ENCODE peak calls at places on chromosomes 5 and 9, in six cellular contexts. F, Q, E, V, B and D are unnamed samples.

GRCh38 chr9:137068539-137069507 is 1.5 kb downstream of the SAPCD2 start:
- DNase-seq in F (no peak), Q (no peak), E (no peak), V (no peak), B (no peak), D (no peak)

GRCh38 chr5:99355881-99356280 is 427.1 kb upstream of the CHD1 start:
- DNase-seq in F (no peak), Q (no peak), E (no peak), V (no peak), B (peak; percentile 87), D (no peak)

GRCh38 chr9:17088566-17088965 is 46.3 kb upstream of the CNTLN start:
- DNase-seq in F (peak; percentile 37), Q (no peak), E (no peak), V (no peak), B (peak; percentile 83), D (no peak)

GRCh38 chr9:127104465-127105311 is 17.7 kb downstream of the ANGPTL2 start:
- DNase-seq in F (peak; percentile 32), Q (no peak), E (no peak), V (peak; percentile 29), B (peak; percentile 77), D (no peak)

GRCh38 chr9:131856105-131856504 is 116.2 kb upstream of the RAPGEF1 start:
- DNase-seq in F (no peak), Q (peak; percentile 88), E (peak; percentile 47), V (peak; percentile 80), B (no peak), D (no peak)

GRCh38 chr9:18238752-18239151 is 235.2 kb upstream of the ADAMTSL1 start:
- DNase-seq in F (peak; percentile 56), Q (no peak), E (no peak), V (no peak), B (no peak), D (no peak)

GRCh38 chr9:89661956-89662717 is 57.3 kb downstream of the GADD45G start:
- DNase-seq in F (peak; percentile 86), Q (peak; percentile 98), E (peak; percentile 71), V (peak; percentile 97), B (peak; percentile 90), D (peak; percentile 84)

GRCh38 chr5:83856898-83857297 is 136.2 kb upstream of the HAPLN1 start:
- DNase-seq in F (no peak), Q (no peak), E (no peak), V (no peak), B (no peak), D (no peak)

GRCh38 chr5:55575815-55576583 is 41.2 kb upstream of the PLPP1 start:
- DNase-seq in F (peak; percentile 60), Q (no peak), E (no peak), V (no peak), B (peak; percentile 92), D (no peak)

GRCh38 chr9:104779946-104780539 is 16.1 kb downstream of the NIPSNAP3B start:
- DNase-seq in F (no peak), Q (no peak), E (no peak), V (no peak), B (no peak), D (no peak)

GRCh38 chr5:76999451-76999850 is 30.8 kb upstream of the AGGF1 start:
- DNase-seq in F (peak; percentile 76), Q (no peak), E (no peak), V (peak; percentile 59), B (peak; percentile 90), D (no peak)

GRCh38 chr9:124008307-124008854 is 3.2 kb upstream of the LHX2 start:
- DNase-seq in F (no peak), Q (peak; percentile 70), E (no peak), V (peak; percentile 78), B (peak; percentile 46), D (peak; percentile 78)

GRCh38 chr9:90059436-90059835 is 454.6 kb downstream of the GADD45G start:
- DNase-seq in F (no peak), Q (no peak), E (no peak), V (no peak), B (no peak), D (no peak)

GRCh38 chr5:169746147-169746694 is 109.1 kb downstream of the DOCK2 start:
- DNase-seq in F (no peak), Q (no peak), E (no peak), V (peak; percentile 88), B (no peak), D (no peak)

GRCh38 chr5:65055938-65056337 is 287.2 kb downstream of the CWC27 start:
- DNase-seq in F (no peak), Q (no peak), E (no peak), V (no peak), B (no peak), D (no peak)

GRCh38 chr5:140175367-140176027 is 509 bp downstream of the CYSTM1 start:
- DNase-seq in F (peak; percentile 56), Q (peak; percentile 67), E (no peak), V (peak; percentile 84), B (peak; percentile 64), D (peak; percentile 70)

GRCh38 chr9:3553076-3553765 is 27.4 kb upstream of the RFX3 start:
- DNase-seq in F (no peak), Q (no peak), E (no peak), V (no peak), B (no peak), D (no peak)

GRCh38 chr5:159345861-159346260 is 15.6 kb upstream of the IL12B start:
- DNase-seq in F (no peak), Q (no peak), E (no peak), V (no peak), B (no peak), D (no peak)

GRCh38 chr9:21936161-21936560 is 58.0 kb downstream of the CDKN2A start:
- DNase-seq in F (no peak), Q (no peak), E (no peak), V (no peak), B (peak; percentile 64), D (no peak)

GRCh38 chr9:124342946-124343485 is 72.2 kb downstream of the PSMB7 start:
- DNase-seq in F (peak; percentile 94), Q (peak; percentile 55), E (no peak), V (peak; percentile 51), B (no peak), D (peak; percentile 40)

GRCh38 chr9:137988051-137988450 is 110.5 kb downstream of the CACNA1B start:
- DNase-seq in F (no peak), Q (no peak), E (no peak), V (no peak), B (no peak), D (no peak)

GRCh38 chr5:79011869-79012268 is 26.8 kb upstream of the ARSB start:
- DNase-seq in F (no peak), Q (no peak), E (no peak), V (no peak), B (no peak), D (no peak)

GRCh38 chr9:34505370-34506120 is 17.2 kb downstream of the ENHO start:
- DNase-seq in F (no peak), Q (no peak), E (no peak), V (no peak), B (no peak), D (no peak)

GRCh38 chr5:6461793-6462650 is 13.4 kb downstream of the UBE2QL1 start:
- DNase-seq in F (no peak), Q (no peak), E (no peak), V (peak; percentile 23), B (no peak), D (no peak)

GRCh38 chr5:96094904-96095303 is 133.3 kb upstream of the ELL2 start:
- DNase-seq in F (no peak), Q (no peak), E (no peak), V (no peak), B (no peak), D (no peak)

GRCh38 chr5:73284196-73284795 is 111.3 kb downstream of the TMEM174 start:
- DNase-seq in F (no peak), Q (no peak), E (no peak), V (no peak), B (no peak), D (no peak)

GRCh38 chr5:87081511-87082372 is 185.9 kb upstream of the RASA1 start:
- DNase-seq in F (no peak), Q (no peak), E (no peak), V (no peak), B (no peak), D (no peak)

GRCh38 chr5:157113007-157113406 is 4.2 kb upstream of the HAVCR2 start:
- DNase-seq in F (peak; percentile 13), Q (no peak), E (no peak), V (no peak), B (peak; percentile 43), D (no peak)

GRCh38 chr9:91898451-91899433 is 51.3 kb downstream of the ROR2 start:
- DNase-seq in F (peak; percentile 50), Q (no peak), E (no peak), V (peak; percentile 90), B (peak; percentile 16), D (no peak)

GRCh38 chr9:21331676-21332402 is 3.4 kb downstream of the KLHL9 start:
- DNase-seq in F (peak; percentile 34), Q (no peak), E (no peak), V (no peak), B (no peak), D (no peak)

GRCh38 chr9:123338710-123339665 is 17.0 kb upstream of the CRB2 start:
- DNase-seq in F (no peak), Q (no peak), E (no peak), V (peak; percentile 46), B (peak; percentile 75), D (no peak)

GRCh38 chr5:154753792-154754191 is 1.4 kb upstream of the LARP1 start:
- DNase-seq in F (peak; percentile 97), Q (no peak), E (no peak), V (peak; percentile 45), B (peak; percentile 41), D (no peak)

GRCh38 chr5:154756203-154756870 is 1.2 kb downstream of the LARP1 start:
- DNase-seq in F (no peak), Q (no peak), E (no peak), V (peak; percentile 59), B (peak; percentile 52), D (peak; percentile 24)

GRCh38 chr5:154756871-154757646 is 1.9 kb downstream of the LARP1 start:
- DNase-seq in F (peak; percentile 30), Q (no peak), E (no peak), V (peak; percentile 61), B (peak; percentile 39), D (peak; percentile 23)

GRCh38 chr5:154755361-154756202 is at the start of gene LARP1:
- DNase-seq in F (peak; percentile 19), Q (no peak), E (no peak), V (peak; percentile 57), B (peak; percentile 35), D (peak; percentile 45)

GRCh38 chr5:154754460-154755360 is 467 bp upstream of the LARP1 start:
- DNase-seq in F (peak; percentile 98), Q (peak; percentile 99), E (peak; percentile 99), V (peak; percentile 100), B (peak; percentile 99), D (peak; percentile 98)
- H3K4ac ChIP-seq in F (peak overlapping the region; percentile 98), Q (no peak overlapping the region), E (peak overlapping the region; percentile 42), V (peak overlapping the region; percentile 100), B (peak overlapping the region; percentile 12), D (no peak overlapping the region)

GRCh38 chr5:69001605-69002004 is 92.2 kb upstream of the SLC30A5 start:
- DNase-seq in F (no peak), Q (no peak), E (no peak), V (no peak), B (peak; percentile 11), D (no peak)
- H2AK5ac ChIP-seq in F (no peak overlapping the region), Q (no peak overlapping the region), E (no peak overlapping the region), V (no peak overlapping the region), B (no peak overlapping the region), D (no peak overlapping the region)

GRCh38 chr5:16936150-16937022 is at the start of gene MYO10:
- DNase-seq in F (peak; percentile 80), Q (peak; percentile 93), E (peak; percentile 50), V (peak; percentile 89), B (peak; percentile 92), D (peak; percentile 93)
- H3K4ac ChIP-seq in F (peak within 1 kb of the TSS; percentile 92), Q (no peak within 1 kb of the TSS), E (no peak within 1 kb of the TSS), V (peak within 1 kb of the TSS; percentile 28), B (peak within 1 kb of the TSS; percentile 85), D (no peak within 1 kb of the TSS)

GRCh38 chr9:70617033-70617432 is 202.6 kb upstream of the KLF9 start:
- DNase-seq in F (no peak), Q (no peak), E (no peak), V (no peak), B (no peak), D (no peak)
- H2AK5ac ChIP-seq in F (no peak overlapping the region), Q (no peak overlapping the region), E (no peak overlapping the region), V (no peak overlapping the region), B (no peak overlapping the region), D (no peak overlapping the region)